ENCODE peak calls at places on chromosomes 3 and 15, in nine cellular contexts. X is cardiac septum, Q is pons, K is IMR-90, N is NCI-H1436, Y is ELR, D is left cardiac atrium, R is posterior cingulate gyrus, W is HuH-7.5. T is an unnamed sample.

GRCh38 chr15:93173369-93173768 is 84.4 kb upstream of the RGMA start:
- DNase-seq in R (no peak), X (no peak), W (no peak), D (no peak), K (no peak), N (no peak), Q (no peak), Y (no peak), T (no peak)

GRCh38 chr3:123778525-123778924 is 105.6 kb downstream of the MYLK start:
- DNase-seq in K (no peak), X (no peak), W (no peak), R (no peak), Q (no peak), Y (no peak), N (no peak), D (no peak), T (no peak)

GRCh38 chr15:91335702-91336101 is 235.6 kb downstream of the SV2B start:
- DNase-seq in R (no peak), N (no peak), W (no peak), Y (no peak), Q (no peak), D (no peak), X (no peak), K (no peak), T (no peak)

GRCh38 chr15:52295421-52295991 is at the start of gene MYO5C:
- DNase-seq in D (peak; percentile 78), X (peak; percentile 81), K (no peak), N (peak; percentile 77), W (peak; percentile 80), Q (no peak), R (peak; percentile 43), Y (no peak), T (no peak)

GRCh38 chr3:112078125-112079083 is 7.8 kb upstream of the C3orf52 start:
- DNase-seq in R (no peak), W (no peak), Y (no peak), D (no peak), X (no peak), N (no peak), Q (no peak), K (no peak), T (no peak)

GRCh38 chr15:50287324-50288116 is 22.0 kb upstream of the HDC start:
- DNase-seq in K (no peak), Q (no peak), W (no peak), X (no peak), R (no peak), D (no peak), N (no peak), Y (no peak), T (no peak)

GRCh38 chr15:69952210-69952555 is 145.5 kb downstream of the TLE3 start:
- DNase-seq in R (no peak), X (no peak), Y (no peak), D (no peak), N (no peak), Q (no peak), K (no peak), W (no peak), T (no peak)

GRCh38 chr3:29138171-29138570 is 142.7 kb upstream of the RBMS3 start:
- DNase-seq in N (no peak), Y (no peak), Q (no peak), W (no peak), R (no peak), X (no peak), D (no peak), K (no peak), T (no peak)

GRCh38 chr3:2334921-2335320 is 236.3 kb downstream of the CNTN4 start:
- DNase-seq in K (no peak), Q (no peak), N (peak; percentile 2), R (no peak), D (no peak), Y (no peak), W (no peak), X (no peak), T (no peak)

GRCh38 chr3:72448375-72448823 is 399.8 kb downstream of the SHQ1 start:
- DNase-seq in Y (no peak), X (no peak), R (no peak), Q (no peak), D (no peak), N (no peak), W (no peak), K (no peak), T (no peak)

GRCh38 chr3:197203714-197204146 is 94.7 kb downstream of the DLG1 start:
- DNase-seq in X (no peak), N (no peak), D (no peak), Q (no peak), R (no peak), W (no peak), Y (no peak), K (no peak), T (no peak)

GRCh38 chr3:40971191-40972168 is 227.8 kb upstream of the CTNNB1 start:
- DNase-seq in N (no peak), Y (peak; percentile 94), R (no peak), W (no peak), X (no peak), K (peak; percentile 86), D (peak; percentile 84), Q (peak; percentile 52), T (peak; percentile 91)

GRCh38 chr3:120652896-120653545 is 29.0 kb downstream of the HGD start:
- DNase-seq in Y (no peak), Q (no peak), X (no peak), W (no peak), K (no peak), N (no peak), D (no peak), R (no peak), T (no peak)

GRCh38 chr3:172070269-172070668 is 30.9 kb downstream of the FNDC3B start:
- DNase-seq in Q (no peak), X (no peak), K (no peak), D (no peak), N (no peak), R (no peak), W (no peak), Y (no peak), T (no peak)

GRCh38 chr15:57835119-57835518 is 128.6 kb downstream of the POLR2M start:
- DNase-seq in N (no peak), Y (no peak), R (no peak), X (no peak), D (no peak), Q (no peak), K (no peak), W (no peak), T (no peak)

GRCh38 chr3:16399473-16399872 is 114.0 kb downstream of the RFTN1 start:
- DNase-seq in X (no peak), Q (no peak), R (peak; percentile 36), D (peak; percentile 38), N (no peak), K (peak; percentile 95), W (no peak), Y (peak; percentile 90), T (no peak)

GRCh38 chr3:48759071-48759470 is 42.0 kb upstream of the IP6K2 start:
- DNase-seq in Q (no peak), K (no peak), N (no peak), W (no peak), Y (no peak), D (no peak), X (no peak), R (no peak), T (no peak)